ENCODE peak calls at places on chromosomes 1 and 21, in ten cellular contexts. Z is NCI-H446; T is activated CD4-positive, alpha-beta T cell treated with anti-CD3 and anti-CD28 coated beads, Interleukin-2, amount 50 U/mL, for 1 hour; E is smooth muscle cell of the brain vasculature; M is GM18507; A is HTR-8/SVneo; K is body of pancreas; R is T-helper 2 cell; O is amniotic stem cell; W is GM10248. L is an unnamed sample.

GRCh38 chr1:231165371-231165770 is 3.5 kb downstream of the TRIM67 start:
- DNase-seq in E (no peak), R (no peak), M (no peak), O (no peak), T (no peak), W (no peak), Z (no peak), A (no peak), K (no peak), L (no peak)

GRCh38 chr1:35748326-35748725 is 21.5 kb downstream of the CLSPN start:
- DNase-seq in E (no peak), K (no peak), O (no peak), W (no peak), Z (no peak), T (no peak), R (no peak), M (no peak), A (no peak), L (no peak)

GRCh38 chr1:190563230-190563629 is 85.6 kb upstream of the BRINP3 start:
- DNase-seq in Z (no peak), A (no peak), O (no peak), M (no peak), R (no peak), W (no peak), K (no peak), E (no peak), T (no peak), L (no peak)

GRCh38 chr1:31460027-31460426 is 47.0 kb downstream of the SERINC2 start:
- DNase-seq in K (no peak), M (no peak), T (no peak), O (no peak), W (no peak), E (no peak), A (no peak), Z (no peak), R (no peak), L (no peak)

GRCh38 chr1:85330711-85331290 is 54.4 kb upstream of the BCL10 start:
- DNase-seq in A (no peak), T (no peak), Z (no peak), M (no peak), W (no peak), O (peak; percentile 75), K (peak; percentile 20), E (no peak), R (no peak), L (peak; percentile 17)

GRCh38 chr1:180278193-180278556 is 48.1 kb downstream of the LHX4 start:
- DNase-seq in K (no peak), W (no peak), M (no peak), Z (no peak), A (no peak), E (no peak), R (no peak), T (no peak), O (no peak), L (no peak)

GRCh38 chr1:2525896-2526823 is at the start of gene PANK4:
- DNase-seq in Z (peak; percentile 82), T (peak; percentile 86), A (peak; percentile 87), R (peak; percentile 97), O (peak; percentile 93), W (peak; percentile 92), M (peak; percentile 87), K (peak; percentile 96), E (peak; percentile 84), L (peak; percentile 92)

GRCh38 chr1:90400121-90400520 is 317.0 kb downstream of the BARHL2 start:
- DNase-seq in M (no peak), Z (no peak), W (no peak), E (no peak), T (no peak), A (no peak), K (no peak), O (no peak), R (no peak), L (peak; percentile 6)

GRCh38 chr1:109619655-109620395 is at the start of gene AMPD2:
- DNase-seq in R (peak; percentile 76), K (peak; percentile 90), E (no peak), W (peak; percentile 91), M (peak; percentile 81), O (peak; percentile 64), T (peak; percentile 58), A (peak; percentile 55), Z (peak; percentile 70), L (peak; percentile 85)

GRCh38 chr1:218426343-218426657 is 81.2 kb downstream of the TGFB2 start:
- DNase-seq in M (no peak), O (no peak), Z (no peak), W (no peak), T (no peak), A (no peak), K (peak; percentile 56), R (no peak), E (no peak), L (no peak)

GRCh38 chr1:248625166-248625565 is 9.7 kb downstream of the OR2T11 start:
- DNase-seq in M (no peak), A (no peak), E (no peak), R (no peak), W (no peak), K (no peak), O (no peak), T (no peak), Z (no peak), L (no peak)

GRCh38 chr1:156858959-156859522 is at the start of gene INSRR:
- DNase-seq in T (no peak), R (no peak), A (no peak), O (no peak), Z (no peak), K (no peak), W (no peak), M (no peak), E (no peak), L (no peak)

GRCh38 chr1:54474500-54475235 is 68.5 kb upstream of the SSBP3 start:
- DNase-seq in K (no peak), W (no peak), T (no peak), O (no peak), Z (no peak), A (no peak), M (no peak), R (no peak), E (no peak), L (no peak)

GRCh38 chr1:1943834-1944570 is 24.9 kb upstream of the TMEM52 start:
- DNase-seq in E (no peak), T (peak; percentile 58), O (no peak), A (peak; percentile 51), R (peak; percentile 35), Z (no peak), K (peak; percentile 88), M (peak; percentile 23), W (peak; percentile 75), L (peak; percentile 35)

GRCh38 chr1:48036693-48037386 is 39.7 kb upstream of the TRABD2B start:
- DNase-seq in M (no peak), Z (no peak), T (no peak), R (no peak), A (no peak), E (no peak), O (no peak), W (no peak), K (no peak), L (no peak)

GRCh38 chr21:44938976-44939531 is 775 bp upstream of the SLX9 start:
- DNase-seq in A (no peak), Z (no peak), T (no peak), E (no peak), M (no peak), R (no peak), O (no peak), W (no peak), K (no peak), L (no peak)

GRCh38 chr21:35559881-35560280 is 500.4 kb downstream of the SETD4 start:
- DNase-seq in R (no peak), E (no peak), W (no peak), M (no peak), Z (no peak), K (no peak), T (no peak), O (no peak), A (no peak), L (no peak)

GRCh38 chr1:231337043-231337471 is 595 bp downstream of the EXOC8 start:
- DNase-seq in M (no peak), Z (no peak), O (no peak), E (no peak), A (no peak), W (peak; percentile 8), T (no peak), R (no peak), K (no peak), L (no peak)

GRCh38 chr1:37070126-37070525 is 35.8 kb upstream of the GRIK3 start:
- DNase-seq in O (no peak), E (no peak), A (no peak), K (no peak), Z (no peak), W (no peak), M (no peak), T (no peak), R (no peak), L (no peak)

GRCh38 chr1:89557443-89557820 is 32.8 kb downstream of the LRRC8B start:
- DNase-seq in O (no peak), A (no peak), M (no peak), W (no peak), E (no peak), R (no peak), K (no peak), Z (no peak), T (no peak), L (no peak)

GRCh38 chr21:34900376-34900775 is 148.7 kb downstream of the RUNX1 start:
- DNase-seq in O (no peak), A (no peak), M (no peak), T (no peak), W (no peak), R (no peak), K (no peak), E (no peak), Z (no peak), L (peak; percentile 60)

GRCh38 chr1:8625981-8626898 is 191.2 kb downstream of the RERE start:
- DNase-seq in W (no peak), T (no peak), O (peak; percentile 62), A (peak; percentile 40), Z (no peak), M (no peak), E (no peak), R (no peak), K (no peak), L (peak; percentile 63)

GRCh38 chr1:65050735-65051134 is 84.4 kb upstream of the JAK1 start:
- DNase-seq in T (no peak), A (no peak), R (no peak), K (no peak), O (no peak), Z (no peak), E (no peak), W (no peak), M (no peak), L (no peak)

GRCh38 chr1:214602764-214603657 is at the start of gene CENPF:
- DNase-seq in W (peak; percentile 97), A (peak; percentile 99), O (peak; percentile 97), K (peak; percentile 97), Z (peak; percentile 96), M (peak; percentile 94), R (peak; percentile 98), T (peak; percentile 91), E (peak; percentile 98), L (peak; percentile 99)

GRCh38 chr1:88053065-88053464 is 631.0 kb upstream of the PKN2 start:
- DNase-seq in O (no peak), Z (no peak), R (no peak), K (no peak), M (no peak), T (no peak), E (no peak), W (no peak), A (no peak), L (no peak)

L was measured in LoVo.